ENCODE peak calls at places on chromosome 2, in five cellular contexts. S is activated T-cell treated with anti-CD3 and anti-CD28 coated beads, Interleukin-2, amount 50 U/mL, for 72 hours; V is germinal center; B is NCI-H82; N is T-cell. O is an unnamed sample.

GRCh38 chr2:15948704-15948957 is 8.3 kb downstream of the MYCN start:
- DNase-seq in S (no peak), V (no peak), B (no peak), N (no peak), O (no peak)

GRCh38 chr2:108975613-108976435 is 13.2 kb downstream of the EDAR start:
- DNase-seq in S (no peak), V (no peak), B (no peak), N (no peak), O (no peak)

GRCh38 chr2:113818382-113818951 is 62.0 kb upstream of the SLC35F5 start:
- DNase-seq in S (no peak), V (no peak), B (peak; percentile 21), N (no peak), O (peak; percentile 54)

GRCh38 chr2:189348369-189348768 is 92.9 kb upstream of the WDR75 start:
- DNase-seq in S (no peak), V (no peak), B (no peak), N (no peak), O (no peak)

GRCh38 chr2:181937473-181937872 is 45.9 kb downstream of the ITPRID2 start:
- DNase-seq in S (no peak), V (no peak), B (no peak), N (no peak), O (no peak)

GRCh38 chr2:169562519-169562918 is 11.1 kb downstream of the FASTKD1 start:
- DNase-seq in S (no peak), V (no peak), B (peak; percentile 72), N (no peak), O (no peak)

GRCh38 chr2:200367155-200367554 is 60.7 kb downstream of the SPATS2L start:
- DNase-seq in S (no peak), V (no peak), B (no peak), N (no peak), O (no peak)

GRCh38 chr2:216827073-216827725 is 32.7 kb downstream of the TNP1 start:
- DNase-seq in S (no peak), V (no peak), B (no peak), N (no peak), O (no peak)

GRCh38 chr2:117942958-117943672 is 70.8 kb downstream of the CCDC93 start:
- DNase-seq in S (no peak), V (no peak), B (no peak), N (no peak), O (no peak)